ENCODE peak calls at places on chromosomes 3 and 15, in seven cellular contexts. Y is HFFc6, D is stomach, X is mucosa of descending colon, R is cardiac muscle cell, G is astrocyte of the cerebellum, I is Calu3. E is an unnamed sample.

GRCh38 chr3:35772364-35773009 is 133.2 kb downstream of the ARPP21 start:
- DNase-seq in Y (no peak), D (no peak), X (no peak), R (no peak), G (no peak), I (no peak), E (no peak)

GRCh38 chr3:141523615-141524375 is 37.0 kb downstream of the RASA2 start:
- DNase-seq in Y (peak; percentile 85), D (no peak), X (no peak), R (no peak), G (no peak), I (no peak), E (no peak)

GRCh38 chr3:53800041-53800440 is 46.2 kb downstream of the CHDH start:
- DNase-seq in Y (no peak), D (no peak), X (no peak), R (no peak), G (no peak), I (peak; percentile 16), E (no peak)

GRCh38 chr15:33601461-33601860 is 290.7 kb downstream of the RYR3 start:
- DNase-seq in Y (no peak), D (no peak), X (no peak), R (no peak), G (no peak), I (no peak), E (no peak)

GRCh38 chr15:98803228-98804056 is 155.1 kb downstream of the IGF1R start:
- DNase-seq in Y (peak; percentile 64), D (no peak), X (no peak), R (no peak), G (no peak), I (peak; percentile 39), E (no peak)

GRCh38 chr3:194231840-194232832 is 96.2 kb downstream of the HES1 start:
- DNase-seq in Y (no peak), D (no peak), X (no peak), R (no peak), G (no peak), I (no peak), E (no peak)

GRCh38 chr15:39887832-39888231 is 32.2 kb downstream of the GPR176 start:
- DNase-seq in Y (peak; percentile 53), D (peak; percentile 29), X (peak; percentile 77), R (peak; percentile 13), G (peak; percentile 16), I (peak; percentile 10), E (peak; percentile 31)

GRCh38 chr15:33309602-33310276 is 1.0 kb upstream of the RYR3 start:
- DNase-seq in Y (no peak), D (no peak), X (peak; percentile 14), R (peak; percentile 63), G (no peak), I (no peak), E (no peak)

GRCh38 chr3:43737001-43737440 is 46.3 kb downstream of the ABHD5 start:
- DNase-seq in Y (no peak), D (no peak), X (no peak), R (no peak), G (no peak), I (no peak), E (no peak)

GRCh38 chr3:176967525-176967924 is 229.8 kb downstream of the TBL1XR1 start:
- DNase-seq in Y (peak; percentile 27), D (no peak), X (no peak), R (no peak), G (no peak), I (no peak), E (no peak)

GRCh38 chr3:41418961-41419691 is 219.8 kb downstream of the CTNNB1 start:
- DNase-seq in Y (peak; percentile 51), D (no peak), X (no peak), R (no peak), G (peak; percentile 57), I (no peak), E (no peak)
- TF ChIP-seq CTCF in Y (peak; percentile 14), D (no peak), X (no peak), R (peak; percentile 15), G (peak; percentile 45), I (no peak), E (no peak)

GRCh38 chr3:16841354-16841753 is 43.4 kb upstream of the PLCL2 start:
- DNase-seq in Y (no peak), D (no peak), X (no peak), R (no peak), G (no peak), I (no peak), E (no peak)
- TF ChIP-seq CTCF in Y (no peak), D (no peak), X (no peak), R (no peak), G (no peak), I (no peak), E (no peak)

GRCh38 chr15:49060710-49061483 is 14.7 kb upstream of the SECISBP2L start:
- DNase-seq in Y (peak; percentile 62), D (no peak), X (no peak), R (no peak), G (no peak), I (no peak), E (no peak)
- TF ChIP-seq CTCF in Y (peak; percentile 41), D (no peak), X (no peak), R (no peak), G (no peak), I (no peak), E (no peak)

DNA sequence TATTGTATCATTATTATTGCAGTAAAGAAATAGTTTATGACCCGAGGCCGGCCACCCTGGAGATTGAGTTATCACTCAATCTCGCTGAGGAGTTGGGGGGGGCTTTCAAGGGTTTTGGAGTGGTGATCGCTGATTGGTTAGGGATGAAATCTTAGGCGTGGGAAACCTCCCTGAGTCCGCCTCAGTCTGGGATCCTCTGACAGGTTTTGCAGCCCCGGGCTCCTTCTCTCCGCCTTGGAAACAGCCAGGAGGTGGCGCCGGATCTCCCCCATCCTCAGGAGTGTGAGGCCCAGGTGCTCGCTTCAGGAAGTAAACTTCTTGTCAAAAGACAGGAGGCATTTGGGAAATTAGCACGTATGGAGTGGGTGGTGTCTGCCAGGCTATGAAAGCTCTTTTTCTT is 41.1 kb upstream of the SEC61A1 start:
- DNase-seq in Y (no peak), D (peak; percentile 72), X (peak; percentile 67), R (peak; percentile 65), G (no peak), I (peak; percentile 94), E (no peak)
- TF ChIP-seq CTCF in Y (peak; percentile 57), D (peak; percentile 34), X (no peak), R (peak; percentile 47), G (peak; percentile 58), I (peak; percentile 52), E (peak; percentile 42)

GRCh38 chr15:57545995-57546394 is 45.7 kb upstream of the MYZAP start:
- DNase-seq in Y (no peak), D (no peak), X (no peak), R (no peak), G (no peak), I (no peak), E (no peak)
- TF ChIP-seq CTCF in Y (no peak), D (no peak), X (no peak), R (no peak), G (peak; percentile 2), I (no peak), E (no peak)

DNA sequence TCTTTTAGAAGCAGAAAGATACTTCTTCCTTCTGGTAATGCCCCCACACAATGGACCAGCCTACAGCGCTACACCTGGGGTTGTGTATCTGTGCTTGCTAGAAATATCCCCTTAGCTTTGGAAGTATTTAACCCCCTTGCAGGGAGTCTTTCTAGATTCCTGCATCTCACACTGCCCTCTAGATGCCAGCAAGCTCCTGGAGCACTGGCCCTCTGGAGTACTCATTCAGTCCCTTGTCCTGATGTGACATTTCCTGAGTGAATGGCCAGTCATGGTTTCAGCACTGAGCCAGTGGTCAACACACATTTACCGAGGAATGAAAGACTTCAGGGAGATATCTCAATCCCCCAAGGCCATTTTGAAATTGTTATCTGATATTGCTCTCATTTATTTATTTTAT is 30.5 kb upstream of the RBP2 start:
- DNase-seq in Y (no peak), D (no peak), X (no peak), R (no peak), G (no peak), I (peak; percentile 31), E (no peak)
- TF ChIP-seq CTCF in Y (no peak), D (no peak), X (no peak), R (no peak), G (no peak), I (peak; percentile 32), E (no peak)

GRCh38 chr3:111859974-111860859 is 1.2 kb downstream of the PHLDB2 start:
- DNase-seq in Y (peak; percentile 89), D (peak; percentile 75), X (peak; percentile 69), R (peak; percentile 79), G (peak; percentile 92), I (peak; percentile 79), E (peak; percentile 72)
- TF ChIP-seq CTCF in Y (peak; percentile 77), D (peak; percentile 59), X (no peak), R (peak; percentile 58), G (peak; percentile 65), I (peak; percentile 25), E (peak; percentile 63)